ENCODE peak calls at places on chromosomes 12 and 14, in six cellular contexts. S is foreskin fibroblast; A is naive thymus-derived CD4-positive, alpha-beta T cell; R is fibroblast of the aortic adventitia; Q is thyroid gland; K is adrenal gland. I is an unnamed sample.

GRCh38 chr14:60561845-60562746 is 53.1 kb downstream of the SIX6 start:
- DNase-seq in R (peak; percentile 94), A (no peak), S (peak; percentile 70), K (peak; percentile 29), Q (peak; percentile 60), I (peak; percentile 62)

GRCh38 chr12:58882796-58883195 is 37.5 kb downstream of the LRIG3 start:
- DNase-seq in S (no peak), A (no peak), Q (no peak), K (no peak), R (no peak), I (no peak)

GRCh38 chr14:41362134-41362533 is 244.5 kb upstream of the LRFN5 start:
- DNase-seq in S (no peak), R (no peak), K (no peak), A (no peak), Q (no peak), I (no peak)

GRCh38 chr14:103607039-103607668 is 21.9 kb upstream of the KLC1 start:
- DNase-seq in A (peak; percentile 50), Q (peak; percentile 40), S (peak; percentile 85), K (peak; percentile 76), R (peak; percentile 85), I (peak; percentile 61)

GRCh38 chr14:92846162-92846897 is 52.2 kb downstream of the GOLGA5 start:
- DNase-seq in A (no peak), R (peak; percentile 69), S (peak; percentile 75), Q (no peak), K (peak; percentile 56), I (no peak)

GRCh38 chr14:68379510-68380303 is 413.2 kb downstream of the ZFP36L1 start:
- DNase-seq in S (no peak), A (peak; percentile 19), K (no peak), R (no peak), Q (no peak), I (no peak)

GRCh38 chr14:49505026-49505766 is 81.0 kb downstream of the RPS29 start:
- DNase-seq in R (no peak), Q (no peak), S (no peak), K (no peak), A (no peak), I (no peak)

GRCh38 chr12:19620222-19620621 is 180.9 kb downstream of the AEBP2 start:
- DNase-seq in S (no peak), K (no peak), Q (no peak), A (no peak), R (no peak), I (no peak)

GRCh38 chr14:32397871-32398640 is 69.0 kb downstream of the AKAP6 start:
- DNase-seq in Q (no peak), S (peak; percentile 13), R (peak; percentile 75), A (no peak), K (no peak), I (no peak)

GRCh38 chr12:29616664-29617409 is 119.4 kb upstream of the OVCH1 start:
- DNase-seq in Q (no peak), S (peak; percentile 88), R (peak; percentile 60), A (no peak), K (peak; percentile 75), I (no peak)

GRCh38 chr12:109166371-109166770 is 50.0 kb downstream of the ACACB start:
- DNase-seq in R (no peak), Q (no peak), K (no peak), S (no peak), A (no peak), I (no peak)

GRCh38 chr12:51672334-51672733 is 81.3 kb downstream of the SCN8A start:
- DNase-seq in R (peak; percentile 30), S (no peak), Q (no peak), A (no peak), K (peak; percentile 13), I (no peak)

GRCh38 chr14:60777856-60778578 is 43.5 kb downstream of the MNAT1 start:
- DNase-seq in R (peak; percentile 94), A (no peak), Q (peak; percentile 11), S (peak; percentile 89), K (peak; percentile 9), I (no peak)

GRCh38 chr12:11580125-11580751 is 69.2 kb upstream of the ETV6 start:
- DNase-seq in Q (peak; percentile 60), K (peak; percentile 14), S (peak; percentile 73), R (peak; percentile 93), A (no peak), I (no peak)

GRCh38 chr12:16166563-16167470 is 110.7 kb downstream of the SLC15A5 start:
- DNase-seq in S (no peak), R (no peak), Q (no peak), K (no peak), A (no peak), I (no peak)

GRCh38 chr14:65560340-65561027 is 148.0 kb downstream of the FUT8 start:
- DNase-seq in A (no peak), K (no peak), R (peak; percentile 14), S (no peak), Q (no peak), I (no peak)

DNA sequence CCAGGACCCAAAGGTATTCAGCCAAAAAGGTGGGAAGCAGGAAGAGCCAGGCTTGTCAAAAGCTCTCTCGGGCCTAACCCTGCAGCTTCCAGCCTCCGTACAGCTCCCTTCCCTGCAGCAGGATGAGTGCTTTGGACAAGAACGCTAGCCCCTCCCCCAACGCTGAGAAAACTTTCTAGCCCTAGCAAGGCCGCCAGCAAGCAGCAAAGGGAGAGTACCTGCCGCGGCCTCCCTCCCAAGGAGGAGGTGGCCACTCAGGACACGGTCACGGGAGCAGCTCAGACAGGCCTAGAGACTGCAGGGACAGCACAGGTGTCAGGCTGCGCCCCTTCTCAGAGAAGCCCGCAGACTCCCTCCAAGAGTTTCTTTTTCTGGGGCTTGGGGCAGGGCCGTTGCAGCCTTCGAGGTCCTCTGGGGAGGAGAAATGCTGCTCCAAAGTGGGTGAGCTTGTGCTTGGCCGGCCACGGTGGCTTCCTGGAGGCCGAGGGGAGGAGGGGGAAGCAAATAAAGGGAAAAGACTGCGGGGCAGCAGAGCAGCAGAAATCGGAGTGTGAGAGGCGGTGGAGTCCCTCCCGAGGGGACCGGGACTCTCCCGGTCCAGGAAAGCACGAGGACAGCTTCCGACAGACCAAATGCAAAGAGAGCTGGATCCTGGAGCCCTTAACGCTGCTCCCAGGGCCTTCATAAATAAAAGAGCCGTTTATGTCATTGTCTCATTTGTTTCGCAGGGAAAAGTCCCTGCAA is 4.0 kb upstream of the PNMA1 start:
- DNase-seq in A (no peak), K (peak; percentile 72), R (no peak), Q (peak; percentile 42), S (no peak), I (no peak)
- H3K4me3 ChIP-seq in A (no peak overlapping the region), K (no peak overlapping the region), R (no peak overlapping the region), Q (no peak overlapping the region), S (no peak overlapping the region), I (no peak overlapping the region)

GRCh38 chr12:124621296-124621660 is 53.9 kb upstream of the NCOR2 start:
- DNase-seq in K (peak; percentile 79), R (peak; percentile 93), A (no peak), S (no peak), Q (peak; percentile 91), I (no peak)
- H3K4me3 ChIP-seq in K (no peak overlapping the region), R (no peak overlapping the region), A (no peak overlapping the region), S (no peak overlapping the region), Q (no peak overlapping the region), I (no peak overlapping the region)

GRCh38 chr12:113650476-113650875 is 178.8 kb upstream of the LHX5 start:
- DNase-seq in Q (no peak), S (no peak), R (peak; percentile 18), A (no peak), K (no peak), I (no peak)

GRCh38 chr12:113647048-113647447 is 175.4 kb upstream of the LHX5 start:
- DNase-seq in R (no peak), S (no peak), Q (no peak), A (no peak), K (no peak), I (no peak)

GRCh38 chr12:113651662-113652061 is 180.0 kb upstream of the LHX5 start:
- DNase-seq in R (no peak), A (no peak), S (no peak), Q (no peak), K (no peak), I (no peak)

GRCh38 chr12:113645183-113645582 is 173.5 kb upstream of the LHX5 start:
- DNase-seq in K (no peak), S (no peak), A (no peak), R (no peak), Q (no peak), I (no peak)

GRCh38 chr12:113649256-113649830 is 177.7 kb upstream of the LHX5 start:
- DNase-seq in R (no peak), A (no peak), Q (no peak), K (no peak), S (no peak), I (no peak)
- H3K4me3 ChIP-seq in R (no peak overlapping the region), A (no peak overlapping the region), Q (no peak overlapping the region), K (no peak overlapping the region), S (no peak overlapping the region), I (no peak overlapping the region)

DNA sequence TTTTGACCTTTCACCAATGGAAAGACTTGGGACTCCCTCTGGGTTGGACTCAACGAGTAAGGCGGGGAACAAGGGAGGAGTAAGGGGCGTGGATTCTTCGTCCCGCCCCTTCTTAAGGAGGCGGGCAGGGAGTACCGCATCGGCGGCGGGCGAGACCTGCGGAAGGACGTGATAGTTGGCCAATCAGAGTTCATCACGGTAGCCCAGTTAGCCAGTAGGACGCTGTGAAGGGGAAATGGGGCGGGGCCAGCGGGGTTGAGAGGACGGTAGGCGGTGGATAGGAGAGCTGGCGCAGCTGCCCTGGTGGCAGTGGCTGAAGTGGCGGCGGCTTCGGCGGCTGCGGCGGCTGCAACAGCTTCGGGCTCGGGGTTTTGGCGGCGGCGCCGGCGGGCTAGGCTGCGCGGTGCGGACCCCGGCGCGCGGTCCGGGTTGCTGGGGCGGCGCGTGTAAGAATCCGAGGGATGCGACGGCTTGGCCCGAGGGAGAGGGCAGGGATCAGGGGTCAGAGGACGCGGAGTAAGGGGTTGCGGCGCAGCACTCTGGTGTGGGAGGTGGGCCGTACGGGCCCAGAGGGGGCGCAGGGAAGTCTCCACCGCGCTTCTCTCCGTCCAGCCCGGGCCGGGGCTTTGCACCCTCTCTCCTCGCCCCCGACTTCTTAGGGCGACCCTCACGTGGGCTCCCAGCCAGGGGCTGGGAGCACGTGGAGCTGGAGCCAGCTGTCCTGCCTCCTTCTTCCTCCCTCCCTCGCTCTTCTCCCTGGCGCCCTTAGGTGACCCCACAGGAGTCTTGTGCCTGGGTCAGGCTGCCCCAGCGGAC is at the start of gene TPCN1:
- DNase-seq in R (peak; percentile 100), Q (peak; percentile 100), A (peak; percentile 99), S (peak; percentile 100), K (peak; percentile 100), I (peak; percentile 100)
- H3K4me3 ChIP-seq in R (peak within 1 kb of the TSS; percentile 94), Q (peak within 1 kb of the TSS; percentile 24), A (peak within 1 kb of the TSS; percentile 70), S (peak within 1 kb of the TSS; percentile 89), K (peak within 1 kb of the TSS; percentile 54), I (peak within 1 kb of the TSS; percentile 69)

GRCh38 chr12:131765961-131766360 is 55.1 kb downstream of the SFSWAP start:
- DNase-seq in S (no peak), Q (no peak), A (no peak), K (no peak), R (no peak), I (no peak)
- H3K4me3 ChIP-seq in S (no peak overlapping the region), Q (no peak overlapping the region), A (no peak overlapping the region), K (no peak overlapping the region), R (no peak overlapping the region), I (no peak overlapping the region)

DNA sequence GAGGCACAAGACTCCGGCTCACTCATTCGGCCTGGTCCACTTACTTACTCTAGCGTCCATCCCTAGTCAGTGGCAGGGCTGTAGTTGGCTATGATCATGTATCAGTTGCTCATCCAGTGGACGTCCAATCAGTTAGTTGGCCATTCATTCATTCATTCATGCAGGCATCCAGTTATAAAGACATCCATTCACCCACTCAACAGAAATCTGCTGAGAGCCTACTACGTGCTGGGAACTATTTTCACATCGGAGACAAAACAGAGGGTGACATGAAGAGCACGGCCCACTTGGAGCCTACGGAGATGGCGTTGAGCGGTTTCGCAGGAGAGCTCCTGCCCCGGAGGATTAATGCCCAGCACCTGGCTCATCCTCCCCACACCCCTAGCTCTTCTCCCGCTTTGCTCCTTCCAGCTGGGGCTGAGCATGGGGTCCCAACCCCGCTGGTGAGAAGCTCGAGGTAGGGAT is 49.7 kb downstream of the SNAPC1 start:
- DNase-seq in A (no peak), Q (no peak), S (no peak), R (no peak), K (no peak), I (no peak)
- H3K4me3 ChIP-seq in A (no peak overlapping the region), Q (no peak overlapping the region), S (no peak overlapping the region), R (no peak overlapping the region), K (no peak overlapping the region), I (no peak overlapping the region)